ENCODE peak calls at places on chromosomes 5 and 9, in six cellular contexts. Z is neural progenitor cell, H is psoas muscle, N is B cell, F is GM12864, M is AG10803. D is an unnamed sample.

GRCh38 chr5:36438765-36439501 is 137.2 kb upstream of the RANBP3L start:
- DNase-seq in Z (no peak), N (no peak), F (no peak), H (no peak), M (no peak), D (no peak)

GRCh38 chr5:57441557-57441956 is 41.1 kb downstream of the ACTBL2 start:
- DNase-seq in N (no peak), M (peak), H (no peak), F (no peak), Z (no peak), D (no peak)

GRCh38 chr9:15824310-15824709 is 271.5 kb downstream of the CCDC171 start:
- DNase-seq in F (no peak), Z (peak), N (no peak), H (no peak), M (no peak), D (no peak)

GRCh38 chr9:128383007-128383753 is 12.0 kb downstream of the URM1 start:
- DNase-seq in H (no peak), N (no peak), F (no peak), M (no peak), Z (peak), D (no peak)

GRCh38 chr5:86507574-86507973 is 110.2 kb upstream of the COX7C start:
- DNase-seq in M (no peak), N (no peak), F (no peak), H (no peak), Z (no peak), D (no peak)

GRCh38 chr5:167261309-167262100 is 1029.9 kb upstream of the WWC1 start:
- DNase-seq in N (no peak), M (no peak), H (no peak), F (no peak), Z (peak), D (no peak)

GRCh38 chr5:16600397-16600796 is 16.4 kb downstream of the RETREG1 start:
- DNase-seq in F (no peak), N (no peak), M (no peak), Z (no peak), H (no peak), D (no peak)

GRCh38 chr5:133396724-133397123 is 215.6 kb downstream of the FSTL4 start:
- DNase-seq in N (peak), F (no peak), Z (no peak), H (no peak), M (no peak), D (no peak)

GRCh38 chr5:176369934-176370711 is 4.8 kb downstream of the ARL10 start:
- DNase-seq in F (no peak), M (no peak), Z (no peak), H (no peak), N (no peak), D (no peak)

GRCh38 chr5:168917947-168918600 is 338.9 kb upstream of the PANK3 start:
- DNase-seq in M (no peak), F (no peak), N (no peak), H (no peak), Z (no peak), D (no peak)

GRCh38 chr9:36268007-36268427 is 9.8 kb upstream of the GNE start:
- DNase-seq in Z (no peak), N (no peak), M (peak), F (no peak), H (no peak), D (no peak)

GRCh38 chr5:66615136-66615535 is 18.9 kb downstream of the MAST4 start:
- DNase-seq in N (no peak), F (no peak), Z (no peak), M (no peak), H (no peak), D (no peak)

GRCh38 chr9:69785757-69786156 is 25.9 kb upstream of the PTAR1 start:
- DNase-seq in N (no peak), Z (peak), F (no peak), H (no peak), M (peak), D (no peak)

GRCh38 chr9:121670447-121670846 is 19.0 kb downstream of the DAB2IP start:
- DNase-seq in F (no peak), N (no peak), Z (no peak), H (peak), M (peak), D (no peak)

GRCh38 chr9:110810251-110810976 is 141.8 kb downstream of the MUSK start:
- DNase-seq in N (no peak), Z (no peak), F (no peak), M (no peak), H (no peak), D (no peak)

GRCh38 chr9:76542360-76542759 is 83.4 kb downstream of the GCNT1 start:
- DNase-seq in F (no peak), H (no peak), Z (peak), N (no peak), M (no peak), D (no peak)

GRCh38 chr9:105406369-105406768 is 41.5 kb upstream of the FSD1L start:
- DNase-seq in F (no peak), N (no peak), H (no peak), Z (no peak), M (no peak), D (no peak)

GRCh38 chr5:37197340-37198050 is 51.7 kb downstream of the CPLANE1 start:
- DNase-seq in M (no peak), Z (no peak), N (peak), H (no peak), F (peak), D (no peak)

GRCh38 chr9:99121604-99122003 is 16.7 kb downstream of the TGFBR1 start:
- DNase-seq in Z (no peak), F (no peak), M (no peak), N (no peak), H (no peak), D (no peak)

GRCh38 chr9:79578891-79579290 is 7.1 kb downstream of the TLE4 start:
- DNase-seq in F (no peak), H (no peak), Z (no peak), M (peak), N (no peak), D (no peak)

GRCh38 chr5:112316006-112316405 is 103.1 kb downstream of the EPB41L4A start:
- DNase-seq in N (no peak), M (no peak), F (no peak), H (no peak), Z (no peak), D (no peak)

GRCh38 chr5:150672237-150672883 is 11.3 kb downstream of the MYOZ3 start:
- DNase-seq in Z (peak), M (no peak), F (no peak), H (peak), N (no peak), D (no peak)

GRCh38 chr9:132410642-132411041 is 631 bp downstream of the CFAP77 start:
- DNase-seq in Z (peak), F (no peak), N (no peak), H (no peak), M (no peak), D (peak)

GRCh38 chr5:59064256-59064655 is 481.4 kb downstream of the RAB3C start:
- DNase-seq in F (no peak), M (no peak), Z (no peak), H (no peak), N (no peak), D (no peak)

GRCh38 chr5:135304352-135305221 is 94.4 kb downstream of the MACROH2A1 start:
- DNase-seq in F (no peak), M (no peak), H (no peak), N (no peak), Z (no peak), D (no peak)

GRCh38 chr5:172235132-172235780 is 41.3 kb downstream of the EFCAB9 start:
- DNase-seq in H (no peak), F (peak), Z (no peak), N (no peak), M (peak), D (no peak)

GRCh38 chr9:129009584-129010141 is 18.5 kb downstream of the SH3GLB2 start:
- DNase-seq in Z (no peak), H (peak), M (no peak), F (no peak), N (no peak), D (no peak)

GRCh38 chr5:3858524-3858923 is 262.9 kb downstream of the IRX1 start:
- DNase-seq in H (no peak), M (no peak), F (no peak), N (no peak), Z (no peak), D (no peak)

GRCh38 chr5:124744170-124744911 is 2.1 kb downstream of the ZNF608 start:
- DNase-seq in M (no peak), N (no peak), F (no peak), Z (no peak), H (peak), D (no peak)
- TF ChIP-seq CTCF in M (no peak), N (no peak), F (no peak), Z (no peak), H (no peak), D (no peak)

GRCh38 chr5:143865421-143865820 is 53.5 kb downstream of the HMHB1 start:
- DNase-seq in H (no peak), N (no peak), M (no peak), Z (peak), F (no peak), D (no peak)

GRCh38 chr5:143862260-143862659 is 50.3 kb downstream of the HMHB1 start:
- DNase-seq in H (no peak), M (no peak), N (no peak), F (no peak), Z (no peak), D (no peak)

DNA sequence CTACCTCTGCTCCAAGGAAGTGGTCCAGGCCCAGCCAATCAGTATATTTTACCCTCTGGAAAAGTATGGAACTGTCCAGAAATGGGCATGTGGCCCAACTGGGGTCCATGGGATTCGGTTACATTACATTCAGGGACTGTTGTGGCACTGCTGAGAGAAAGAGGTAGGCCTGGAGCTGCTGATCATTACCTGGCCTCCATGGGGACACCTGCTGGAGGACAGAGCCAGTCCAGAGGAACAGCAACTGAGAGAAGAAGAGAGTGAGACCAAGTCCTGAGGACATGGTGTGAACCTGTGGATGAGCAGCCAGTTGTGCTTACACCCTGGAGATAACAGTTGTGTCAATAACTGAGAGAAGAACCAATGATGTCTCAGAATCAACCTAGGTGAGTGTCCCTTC is 48.2 kb downstream of the HMHB1 start:
- DNase-seq in H (no peak), M (no peak), Z (no peak), N (no peak), F (no peak), D (no peak)
- TF ChIP-seq CTCF in H (no peak), M (no peak), Z (no peak), N (no peak), F (peak), D (no peak)

GRCh38 chr9:86507119-86507731 is 153.0 kb upstream of the TUT7 start:
- DNase-seq in M (peak), N (no peak), H (peak), F (no peak), Z (no peak), D (no peak)
- TF ChIP-seq CTCF in M (no peak), N (no peak), H (no peak), F (no peak), Z (no peak), D (no peak)

DNA sequence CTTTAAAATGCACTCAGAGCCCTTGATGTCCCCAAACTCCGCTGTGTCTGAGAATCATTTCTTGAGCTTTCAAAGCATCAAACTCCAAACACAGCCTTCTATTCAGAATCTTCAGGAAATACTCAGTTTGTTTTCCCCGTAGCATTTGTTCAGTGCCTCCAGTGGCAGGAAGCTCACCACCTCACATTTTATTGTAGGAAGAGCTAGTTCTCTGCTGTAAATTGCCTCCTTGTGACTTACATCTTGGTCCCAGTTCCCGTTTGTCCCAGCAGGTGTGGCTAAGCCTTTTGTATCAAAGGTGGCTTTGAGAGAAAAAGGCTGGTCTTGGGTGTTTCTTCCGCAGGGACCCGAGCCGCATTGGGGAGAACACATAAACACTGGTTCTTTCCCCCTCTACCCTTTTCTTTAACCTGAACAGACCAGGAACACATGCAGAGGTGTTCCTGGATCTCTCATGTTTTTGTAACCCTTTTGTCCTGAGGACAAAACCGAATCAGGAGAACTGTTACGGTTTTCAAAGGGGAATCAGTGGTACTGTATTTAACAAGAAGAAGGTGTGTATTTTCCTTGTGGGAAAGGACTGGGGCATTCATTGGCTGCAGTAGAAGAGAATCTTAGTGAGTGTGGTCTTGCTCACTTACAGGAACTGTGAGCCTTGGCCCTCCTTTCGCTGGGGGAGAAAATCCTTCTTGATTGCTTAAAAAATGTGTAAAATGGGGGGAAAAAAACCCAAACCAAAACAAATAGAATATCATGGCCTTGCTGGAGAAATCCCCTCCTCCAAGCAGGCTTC is 1.9 kb downstream of the OSMR start:
- DNase-seq in H (no peak), M (no peak), N (no peak), F (no peak), Z (no peak), D (no peak)
- TF ChIP-seq CTCF in H (no peak), M (peak), N (no peak), F (no peak), Z (no peak), D (no peak)

GRCh38 chr5:108836492-108836891 is 88.8 kb downstream of the FER start:
- DNase-seq in N (no peak), F (no peak), M (no peak), Z (no peak), H (no peak), D (no peak)

GRCh38 chr5:108830705-108831276 is 83.1 kb downstream of the FER start:
- DNase-seq in Z (no peak), N (no peak), F (no peak), M (no peak), H (no peak), D (no peak)
- TF ChIP-seq CTCF in Z (no peak), N (no peak), F (no peak), M (no peak), H (no peak), D (no peak)

DNA sequence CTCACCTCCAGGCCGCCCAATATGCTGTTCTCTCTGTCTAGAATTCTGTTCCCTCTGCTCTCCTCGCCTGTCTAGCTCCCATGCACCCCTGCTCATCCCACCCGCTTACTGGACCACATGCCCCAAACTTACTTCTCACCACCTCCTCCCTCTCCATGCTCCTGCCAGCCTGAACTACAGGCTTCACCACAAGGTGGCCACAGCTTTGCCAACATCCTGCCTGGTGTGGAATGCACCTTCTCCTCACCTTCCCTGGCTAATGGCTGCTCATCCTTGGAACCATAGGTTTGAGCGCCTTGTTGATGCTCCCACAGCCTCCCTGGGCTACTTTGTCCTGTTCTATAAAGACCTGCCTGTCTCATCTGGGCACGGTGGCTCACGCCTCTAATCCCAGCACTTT is 9.6 kb downstream of the LAMC3 start:
- DNase-seq in H (peak), M (no peak), Z (no peak), N (no peak), F (no peak), D (no peak)
- TF ChIP-seq CTCF in H (no peak), M (no peak), Z (peak), N (no peak), F (peak), D (no peak)

DNA sequence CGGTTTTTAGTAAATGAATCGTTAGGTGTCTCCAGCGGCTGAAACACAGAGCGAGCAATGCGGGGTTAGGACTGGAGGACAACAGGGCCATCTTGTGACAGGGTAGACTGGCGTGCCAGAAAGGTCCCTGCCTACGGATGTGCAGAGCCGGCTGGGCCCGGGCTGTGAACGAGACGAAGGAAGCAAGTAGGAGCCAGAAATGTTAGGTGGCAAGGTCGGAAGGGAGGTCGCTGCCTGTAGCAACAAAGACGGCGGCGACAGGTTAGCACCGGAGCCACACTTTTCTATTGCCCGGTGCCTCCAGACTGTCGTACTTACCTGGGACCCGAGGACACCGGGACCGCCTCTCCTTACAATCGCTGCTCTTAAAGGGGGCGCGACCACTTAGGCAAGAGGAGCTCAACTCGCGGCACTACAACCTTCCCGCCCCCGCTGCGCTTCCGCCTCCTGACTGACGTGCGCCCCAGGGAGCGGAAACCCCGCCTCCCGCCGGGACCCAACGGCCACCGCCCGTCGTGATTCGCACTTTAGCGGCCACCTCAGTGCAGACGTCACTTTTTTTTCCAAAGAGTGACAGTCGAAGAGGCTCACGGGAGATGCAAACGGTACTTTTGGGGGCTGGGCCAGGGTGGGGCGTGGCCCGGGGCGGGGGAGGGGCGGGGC is at the start of gene INIP:
- DNase-seq in M (peak), Z (peak), N (peak), F (peak), H (peak), D (peak)
- TF ChIP-seq CTCF in M (peak), Z (peak), N (no peak), F (no peak), H (no peak), D (no peak)

GRCh38 chr5:89729623-89730390 is 679.7 kb downstream of the CETN3 start:
- DNase-seq in M (peak), Z (no peak), F (peak), H (no peak), N (no peak), D (no peak)
- TF ChIP-seq CTCF in M (peak), Z (peak), F (peak), H (peak), N (no peak), D (no peak)

GRCh38 chr9:37292896-37293295 is 129.6 kb upstream of the GRHPR start:
- DNase-seq in Z (no peak), M (no peak), F (no peak), N (no peak), H (no peak), D (no peak)

GRCh38 chr9:37297592-37297991 is 124.9 kb upstream of the GRHPR start:
- DNase-seq in N (no peak), Z (no peak), F (no peak), H (no peak), M (no peak), D (no peak)

GRCh38 chr9:37295178-37295577 is 127.3 kb upstream of the GRHPR start:
- DNase-seq in N (no peak), Z (no peak), F (no peak), H (no peak), M (no peak), D (no peak)

GRCh38 chr9:37293664-37294524 is 128.6 kb upstream of the GRHPR start:
- DNase-seq in N (peak), H (no peak), F (peak), M (peak), Z (peak), D (no peak)

GRCh38 chr9:37295796-37296195 is 126.7 kb upstream of the GRHPR start:
- DNase-seq in Z (no peak), N (no peak), H (no peak), M (no peak), F (no peak), D (no peak)
- TF ChIP-seq CTCF in Z (peak), N (peak), H (no peak), M (no peak), F (peak), D (peak)